ENCODE peak calls at places on chromosomes 3 and 15, in nine cellular contexts. O, W, S, Y, P, U, H, T and L are unnamed samples.

GRCh38 chr3:101780661-101781060 is 1.6 kb downstream of the NXPE3 start:
- DNase-seq in O (no peak), W (no peak), S (no peak), Y (peak; percentile 50), P (no peak), U (no peak), H (no peak), T (no peak), L (peak; percentile 8)

GRCh38 chr3:121660356-121661171 is at the start of gene HCLS1:
- DNase-seq in O (peak; percentile 63), W (peak; percentile 41), S (peak; percentile 78), Y (no peak), P (peak; percentile 21), U (no peak), H (no peak), T (peak; percentile 68), L (no peak)

GRCh38 chr3:133474251-133474801 is 74.5 kb downstream of the BFSP2 start:
- DNase-seq in O (no peak), W (no peak), S (no peak), Y (no peak), P (no peak), U (no peak), H (no peak), T (no peak), L (no peak)

GRCh38 chr15:60383008-60383694 is 14.6 kb downstream of the ANXA2 start:
- DNase-seq in O (no peak), W (no peak), S (no peak), Y (no peak), P (no peak), U (no peak), H (no peak), T (no peak), L (no peak)

GRCh38 chr15:72473670-72474465 is at the start of gene ARIH1:
- DNase-seq in O (peak; percentile 76), W (peak; percentile 90), S (peak; percentile 94), Y (peak; percentile 92), P (peak; percentile 99), U (peak; percentile 69), H (peak; percentile 87), T (peak; percentile 99), L (peak; percentile 100)

GRCh38 chr3:58874248-58874741 is 175.5 kb downstream of the CFAP20DC start:
- DNase-seq in O (no peak), W (no peak), S (no peak), Y (no peak), P (no peak), U (no peak), H (peak; percentile 18), T (no peak), L (no peak)

GRCh38 chr15:52021128-52021671 is 2.2 kb downstream of the MAPK6 start:
- DNase-seq in O (no peak), W (peak; percentile 37), S (peak; percentile 83), Y (peak; percentile 68), P (no peak), U (no peak), H (peak; percentile 54), T (no peak), L (no peak)

GRCh38 chr15:33310481-33311311 is at the start of gene RYR3:
- DNase-seq in O (no peak), W (no peak), S (no peak), Y (no peak), P (peak; percentile 50), U (no peak), H (no peak), T (no peak), L (peak; percentile 87)

GRCh38 chr3:176950743-176951142 is 246.5 kb downstream of the TBL1XR1 start:
- DNase-seq in O (no peak), W (no peak), S (no peak), Y (no peak), P (no peak), U (peak; percentile 76), H (no peak), T (no peak), L (no peak)

GRCh38 chr15:58046467-58046866 is 19.0 kb downstream of the ALDH1A2 start:
- DNase-seq in O (no peak), W (no peak), S (no peak), Y (no peak), P (no peak), U (no peak), H (no peak), T (no peak), L (no peak)

GRCh38 chr15:90033448-90033847 is 32.3 kb downstream of the ZNF710 start:
- DNase-seq in O (no peak), W (no peak), S (no peak), Y (no peak), P (no peak), U (no peak), H (no peak), T (peak; percentile 36), L (no peak)

GRCh38 chr3:128492353-128493220 is at the start of gene GATA2:
- DNase-seq in O (no peak), W (no peak), S (peak; percentile 59), Y (no peak), P (peak; percentile 60), U (no peak), H (no peak), T (no peak), L (peak; percentile 60)

GRCh38 chr15:74571191-74571590 is 30.2 kb downstream of the ARID3B start:
- DNase-seq in O (no peak), W (no peak), S (no peak), Y (no peak), P (no peak), U (no peak), H (no peak), T (no peak), L (no peak)

GRCh38 chr15:77004189-77004588 is 9.3 kb downstream of the PSTPIP1 start:
- DNase-seq in O (no peak), W (no peak), S (no peak), Y (no peak), P (peak; percentile 35), U (no peak), H (no peak), T (peak; percentile 73), L (no peak)

GRCh38 chr3:71930056-71930991 is 145.4 kb upstream of the PROK2 start:
- DNase-seq in O (peak; percentile 46), W (no peak), S (peak; percentile 75), Y (no peak), P (peak; percentile 13), U (peak; percentile 38), H (peak; percentile 23), T (no peak), L (peak; percentile 36)

GRCh38 chr3:29919551-29919950 is 638.7 kb downstream of the RBMS3 start:
- DNase-seq in O (no peak), W (no peak), S (no peak), Y (no peak), P (no peak), U (no peak), H (no peak), T (no peak), L (no peak)

GRCh38 chr15:88658972-88659931 is 20.4 kb downstream of the ISG20 start:
- DNase-seq in O (no peak), W (no peak), S (no peak), Y (no peak), P (no peak), U (no peak), H (peak; percentile 34), T (no peak), L (no peak)

GRCh38 chr3:127456471-127457093 is 134.0 kb downstream of the TPRA1 start:
- DNase-seq in O (no peak), W (no peak), S (no peak), Y (no peak), P (peak; percentile 18), U (peak; percentile 1), H (no peak), T (peak; percentile 39), L (no peak)

GRCh38 chr3:64741344-64741743 is 53.5 kb upstream of the ADAMTS9 start:
- DNase-seq in O (no peak), W (no peak), S (no peak), Y (no peak), P (no peak), U (no peak), H (no peak), T (no peak), L (no peak)